ENCODE peak calls at places on chromosomes 6 and 20, in nine cellular contexts. D is stimulated activated CD4-positive, alpha-beta T cell treated with anti-CD3 and anti-CD28 coated beads, Interleukin-4, amount 100 ng/mL, for 48 hours; O is HEK293T; S is NAMALWA; C is tibial artery; M is heart right ventricle; J is GM03348; Z is GM10248; B is WTC11. E is an unnamed sample.

GRCh38 chr6:133432021-133432989 is 191.1 kb downstream of the EYA4 start:
- DNase-seq in D (no peak), O (no peak), S (no peak), C (no peak), M (no peak), J (no peak), Z (no peak), B (peak; percentile 31), E (no peak)

GRCh38 chr6:142694054-142694453 is 250.9 kb downstream of the HIVEP2 start:
- DNase-seq in D (no peak), O (no peak), S (no peak), C (no peak), M (no peak), J (no peak), Z (no peak), B (no peak), E (no peak)

GRCh38 chr6:6825986-6826901 is 237.7 kb downstream of the LY86 start:
- DNase-seq in D (no peak), O (no peak), S (peak; percentile 31), C (no peak), M (peak; percentile 60), J (no peak), Z (peak; percentile 56), B (no peak), E (peak; percentile 50)

GRCh38 chr20:24580006-24580405 is 110.6 kb downstream of the SYNDIG1 start:
- DNase-seq in D (no peak), O (no peak), S (no peak), C (no peak), M (no peak), J (no peak), Z (no peak), B (no peak), E (no peak)

GRCh38 chr6:79946242-79946641 is 1.1 kb downstream of the ELOVL4 start:
- DNase-seq in D (no peak), O (peak; percentile 64), S (peak; percentile 44), C (no peak), M (no peak), J (peak; percentile 29), Z (peak; percentile 20), B (peak; percentile 28), E (peak; percentile 59)

GRCh38 chr20:22691369-22692118 is 107.2 kb upstream of the FOXA2 start:
- DNase-seq in D (peak; percentile 21), O (peak; percentile 80), S (peak; percentile 78), C (peak; percentile 88), M (peak; percentile 82), J (peak; percentile 93), Z (peak; percentile 78), B (peak; percentile 80), E (peak; percentile 26)

GRCh38 chr20:32481311-32482103 is 103.6 kb downstream of the NOL4L start:
- DNase-seq in D (no peak), O (no peak), S (no peak), C (no peak), M (no peak), J (no peak), Z (no peak), B (no peak), E (no peak)

GRCh38 chr6:107800564-107801164 is 23.4 kb downstream of the SCML4 start:
- DNase-seq in D (no peak), O (no peak), S (no peak), C (no peak), M (no peak), J (no peak), Z (no peak), B (no peak), E (no peak)

GRCh38 chr6:155270566-155271091 is 6.8 kb downstream of the CLDN20 start:
- DNase-seq in D (no peak), O (no peak), S (no peak), C (no peak), M (no peak), J (no peak), Z (no peak), B (no peak), E (no peak)

GRCh38 chr20:34368547-34368946 is 5.5 kb downstream of the ITCH start:
- DNase-seq in D (no peak), O (no peak), S (no peak), C (no peak), M (no peak), J (no peak), Z (no peak), B (no peak), E (no peak)

E was measured in DMS79 treated with DMSO at 0.1 percent for 48 hours.